ENCODE peak calls at places on chromosomes 12 and 14, in seven cellular contexts. S is cardiac septum; V is GM04504; A is mucosa of descending colon; N is stimulated activated CD4-positive, alpha-beta T cell treated with anti-CD3 and anti-CD28 coated beads, Interleukin-4, amount 100 ng/mL, for 4 hours; B is nephron progenitor cell; W is left cardiac atrium. L is an unnamed sample.

GRCh38 chr12:17214910-17215309 is 608.9 kb upstream of the LMO3 start:
- DNase-seq in S (no peak), V (no peak), A (no peak), N (no peak), B (no peak), W (no peak), L (no peak)

GRCh38 chr12:1302471-1302870 is 291.9 kb downstream of the FBXL14 start:
- DNase-seq in S (no peak), V (no peak), A (no peak), N (no peak), B (no peak), W (no peak), L (no peak)

GRCh38 chr12:102685172-102685571 is 204.8 kb upstream of the IGF1 start:
- DNase-seq in S (no peak), V (no peak), A (no peak), N (no peak), B (no peak), W (no peak), L (peak; percentile 8)

GRCh38 chr14:59100203-59100602 is 88.3 kb upstream of the DAAM1 start:
- DNase-seq in S (no peak), V (no peak), A (no peak), N (no peak), B (no peak), W (no peak), L (no peak)

GRCh38 chr14:104585966-104586702 is 6.6 kb downstream of the C14orf180 start:
- DNase-seq in S (no peak), V (no peak), A (no peak), N (no peak), B (no peak), W (peak; percentile 73), L (no peak)

GRCh38 chr12:111411187-111411764 is 5.6 kb downstream of the SH2B3 start:
- DNase-seq in S (no peak), V (no peak), A (no peak), N (no peak), B (no peak), W (no peak), L (no peak)

GRCh38 chr14:34817768-34818167 is 57.4 kb downstream of the BAZ1A start:
- DNase-seq in S (no peak), V (no peak), A (no peak), N (no peak), B (no peak), W (no peak), L (no peak)

GRCh38 chr12:49138587-49138986 is 7.4 kb upstream of the TUBA1B start:
- DNase-seq in S (no peak), V (no peak), A (no peak), N (no peak), B (no peak), W (no peak), L (no peak)

GRCh38 chr14:22460461-22461195 is 128.4 kb downstream of the DAD1 start:
- DNase-seq in S (no peak), V (no peak), A (no peak), N (no peak), B (no peak), W (no peak), L (no peak)

GRCh38 chr12:53791735-53792326 is 40.1 kb upstream of the CISTR start:
- DNase-seq in S (no peak), V (no peak), A (no peak), N (peak; percentile 29), B (peak; percentile 40), W (no peak), L (peak; percentile 28)

GRCh38 chr12:11513288-11513687 is 117.9 kb upstream of the PRB2 start:
- DNase-seq in S (no peak), V (no peak), A (no peak), N (no peak), B (no peak), W (no peak), L (peak; percentile 3)

GRCh38 chr14:20327005-20327869 is 5.8 kb downstream of the CCNB1IP1 start:
- DNase-seq in S (no peak), V (peak; percentile 37), A (no peak), N (no peak), B (no peak), W (no peak), L (peak; percentile 83)

GRCh38 chr14:69999246-69999645 is 120.0 kb downstream of the SMOC1 start:
- DNase-seq in S (no peak), V (no peak), A (no peak), N (no peak), B (no peak), W (peak; percentile 50), L (peak; percentile 76)

GRCh38 chr12:13000935-13001724 is 1.1 kb upstream of the HEBP1 start:
- DNase-seq in S (peak; percentile 79), V (no peak), A (peak; percentile 71), N (peak; percentile 30), B (peak; percentile 74), W (peak; percentile 72), L (peak; percentile 42)

GRCh38 chr12:531951-532585 is 72.3 kb downstream of the B4GALNT3 start:
- DNase-seq in S (no peak), V (no peak), A (no peak), N (no peak), B (no peak), W (no peak), L (no peak)

GRCh38 chr14:101039031-101039754 is 135.7 kb upstream of the RTL1 start:
- DNase-seq in S (no peak), V (no peak), A (no peak), N (no peak), B (no peak), W (no peak), L (no peak)

GRCh38 chr12:28966049-28966778 is 182.9 kb upstream of the FAR2 start:
- DNase-seq in S (no peak), V (no peak), A (no peak), N (no peak), B (no peak), W (peak; percentile 72), L (peak; percentile 51)

GRCh38 chr14:33842299-33842698 is 108.6 kb downstream of the EGLN3 start:
- DNase-seq in S (no peak), V (no peak), A (no peak), N (no peak), B (no peak), W (no peak), L (no peak)

GRCh38 chr14:45785240-45785639 is 532.2 kb upstream of the MIS18BP1 start:
- DNase-seq in S (no peak), V (no peak), A (no peak), N (no peak), B (no peak), W (no peak), L (no peak)

GRCh38 chr14:55581011-55581806 is 1.2 kb downstream of the KTN1 start:
- DNase-seq in S (peak; percentile 78), V (no peak), A (peak; percentile 67), N (peak; percentile 24), B (peak; percentile 50), W (peak; percentile 69), L (peak; percentile 50)

GRCh38 chr14:51442513-51443175 is 202.6 kb downstream of the TMX1 start:
- DNase-seq in S (no peak), V (peak; percentile 93), A (no peak), N (no peak), B (no peak), W (no peak), L (peak; percentile 97)